ENCODE peak calls at places on chromosomes 2 and 18, in five cellular contexts. J, G, E, R and Y are unnamed samples.

GRCh38 chr2:173496746-173497145 is 142.1 kb downstream of the CDCA7 start:
- DNase-seq in G (no peak), R (no peak), E (peak; percentile 32), J (no peak), Y (no peak)

GRCh38 chr2:173210270-173211196 is 134.9 kb downstream of the MAP3K20 start:
- DNase-seq in R (peak; percentile 57), E (peak; percentile 68), G (peak; percentile 76), J (peak; percentile 93), Y (peak; percentile 59)

GRCh38 chr2:171136024-171136423 is 24.7 kb downstream of the TLK1 start:
- DNase-seq in J (no peak), G (no peak), E (no peak), R (no peak), Y (no peak)

GRCh38 chr2:213015387-213016165 is 135.8 kb downstream of the IKZF2 start:
- DNase-seq in R (no peak), E (no peak), J (no peak), G (no peak), Y (no peak)

GRCh38 chr2:14903709-14904374 is 271.3 kb downstream of the LRATD1 start:
- DNase-seq in R (peak; percentile 66), E (no peak), G (peak; percentile 78), J (peak; percentile 79), Y (peak; percentile 91)

GRCh38 chr2:223654384-223654915 is 52.3 kb upstream of the SCG2 start:
- DNase-seq in G (no peak), J (no peak), R (no peak), E (no peak), Y (no peak)

GRCh38 chr18:32930695-32931301 is 158.0 kb upstream of the KLHL14 start:
- DNase-seq in J (peak; percentile 36), R (no peak), E (no peak), G (peak; percentile 49), Y (no peak)

GRCh38 chr2:201358684-201359083 is 1.5 kb upstream of the FLACC1 start:
- DNase-seq in J (peak; percentile 97), G (no peak), R (no peak), E (no peak), Y (no peak)

GRCh38 chr2:7400628-7401027 is 483.4 kb downstream of the RNF144A start:
- DNase-seq in J (peak; percentile 46), G (no peak), E (no peak), R (no peak), Y (no peak)

GRCh38 chr2:61670591-61671503 is 132.7 kb upstream of the XPO1 start:
- DNase-seq in E (no peak), R (no peak), G (no peak), J (peak; percentile 56), Y (no peak)

GRCh38 chr2:171244466-171244969 is 83.8 kb upstream of the TLK1 start:
- DNase-seq in J (no peak), R (no peak), G (no peak), E (peak; percentile 44), Y (no peak)

GRCh38 chr2:235170536-235171510 is 219.0 kb downstream of the SH3BP4 start:
- DNase-seq in G (peak; percentile 69), E (peak; percentile 41), J (peak; percentile 87), R (no peak), Y (peak; percentile 29)

GRCh38 chr2:166612214-166612613 is 118.2 kb upstream of the SCN7A start:
- DNase-seq in E (no peak), G (no peak), J (no peak), R (no peak), Y (no peak)

GRCh38 chr2:23375448-23375847 is 9.5 kb upstream of the KLHL29 start:
- DNase-seq in G (peak; percentile 34), E (no peak), R (no peak), J (peak; percentile 49), Y (peak; percentile 54)

GRCh38 chr2:208359632-208359986 is 47.0 kb upstream of the PTH2R start:
- DNase-seq in E (no peak), J (no peak), R (no peak), G (no peak), Y (no peak)

GRCh38 chr2:226995625-226996041 is 159.8 kb downstream of the RHBDD1 start:
- DNase-seq in E (no peak), G (no peak), R (no peak), J (peak; percentile 97), Y (no peak)

GRCh38 chr18:4203525-4203924 is 251.6 kb downstream of the DLGAP1 start:
- DNase-seq in G (no peak), E (no peak), J (no peak), R (no peak), Y (no peak)

GRCh38 chr2:180240774-180241173 is 233.7 kb upstream of the CWC22 start:
- DNase-seq in E (no peak), G (no peak), J (peak; percentile 65), R (no peak), Y (no peak)

GRCh38 chr2:12738112-12738485 is 21.4 kb downstream of the TRIB2 start:
- DNase-seq in E (no peak), J (no peak), R (no peak), G (no peak), Y (no peak)

GRCh38 chr2:176432439-176432838 is 163.2 kb downstream of the MTX2 start:
- DNase-seq in G (no peak), R (no peak), J (peak; percentile 56), E (no peak), Y (no peak)

GRCh38 chr18:13611616-13612110 is 114.7 kb downstream of the FAM210A start:
- DNase-seq in E (no peak), G (no peak), R (peak; percentile 79), J (no peak), Y (no peak)

GRCh38 chr2:217142649-217143266 is 282.9 kb upstream of the TNP1 start:
- DNase-seq in G (peak; percentile 41), J (peak; percentile 65), R (peak; percentile 41), E (no peak), Y (peak; percentile 64)

GRCh38 chr2:219627105-219628100 is at the start of gene SLC4A3:
- DNase-seq in E (no peak), G (peak; percentile 86), J (peak; percentile 51), R (no peak), Y (peak; percentile 52)

GRCh38 chr2:61750624-61751023 is 103.2 kb downstream of the FAM161A start:
- DNase-seq in E (peak; percentile 28), J (no peak), R (no peak), G (no peak), Y (no peak)

GRCh38 chr2:85814802-85815550 is 61.2 kb downstream of the ATOH8 start:
- DNase-seq in R (no peak), J (no peak), G (no peak), E (no peak), Y (no peak)

GRCh38 chr2:46876741-46877384 is 38.7 kb downstream of the MCFD2 start:
- DNase-seq in R (peak; percentile 24), G (peak; percentile 14), J (peak; percentile 92), E (peak; percentile 59), Y (peak; percentile 48)

GRCh38 chr2:40466926-40467325 is 15.0 kb upstream of the SLC8A1 start:
- DNase-seq in G (peak; percentile 16), E (no peak), J (no peak), R (no peak), Y (peak; percentile 78)
- H3K36me3 ChIP-seq in G (no peaks in the 10 kb centered on the region), E (no peaks in the 10 kb centered on the region), J (no peaks in the 10 kb centered on the region), R (no peaks in the 10 kb centered on the region), Y (no peaks in the 10 kb centered on the region)

GRCh38 chr2:241237047-241237446 is 48.6 kb downstream of the ANO7 start:
- DNase-seq in G (no peak), J (no peak), R (no peak), E (no peak), Y (no peak)
- H3K36me3 ChIP-seq in G (peaks cover 2% of the 10 kb centered on the region), J (peaks cover 54% of the 10 kb centered on the region), R (peaks cover 98% of the 10 kb centered on the region), E (peaks cover 73% of the 10 kb centered on the region), Y (peaks cover 98% of the 10 kb centered on the region)

GRCh38 chr2:101854877-101855276 is 136.9 kb upstream of the IL1R2 start:
- DNase-seq in G (no peak), E (no peak), J (no peak), R (no peak), Y (no peak)
- H3K36me3 ChIP-seq in G (peaks cover 4% of the 10 kb centered on the region), E (peaks cover 10% of the 10 kb centered on the region), J (peaks cover 59% of the 10 kb centered on the region), R (peaks cover 88% of the 10 kb centered on the region), Y (peaks cover 61% of the 10 kb centered on the region)

GRCh38 chr2:38733300-38733971 is 17.7 kb downstream of the SRSF7 start:
- DNase-seq in R (no peak), J (no peak), E (no peak), G (no peak), Y (peak; percentile 58)
- H3K36me3 ChIP-seq in R (peaks cover 34% of the 10 kb centered on the region), J (peaks cover 11% of the 10 kb centered on the region), E (peaks cover 2% of the 10 kb centered on the region), G (no peaks in the 10 kb centered on the region), Y (peaks cover 61% of the 10 kb centered on the region)

GRCh38 chr2:119311831-119312230 is 54.8 kb downstream of the C2orf76 start:
- DNase-seq in E (no peak), G (no peak), J (no peak), R (no peak), Y (no peak)
- H3K36me3 ChIP-seq in E (no peaks in the 10 kb centered on the region), G (no peaks in the 10 kb centered on the region), J (no peaks in the 10 kb centered on the region), R (no peaks in the 10 kb centered on the region), Y (no peaks in the 10 kb centered on the region)

GRCh38 chr18:76358774-76359173 is 136.3 kb downstream of the ZNF516 start:
- DNase-seq in R (no peak), J (no peak), G (no peak), E (no peak), Y (no peak)

GRCh38 chr18:76364282-76365259 is 130.5 kb downstream of the ZNF516 start:
- DNase-seq in J (no peak), G (no peak), E (no peak), R (no peak), Y (no peak)

GRCh38 chr18:76359909-76360308 is 135.1 kb downstream of the ZNF516 start:
- DNase-seq in G (no peak), J (no peak), R (no peak), E (no peak), Y (no peak)

GRCh38 chr18:76363451-76364120 is 131.5 kb downstream of the ZNF516 start:
- DNase-seq in E (peak; percentile 90), J (no peak), G (no peak), R (no peak), Y (no peak)

DNA sequence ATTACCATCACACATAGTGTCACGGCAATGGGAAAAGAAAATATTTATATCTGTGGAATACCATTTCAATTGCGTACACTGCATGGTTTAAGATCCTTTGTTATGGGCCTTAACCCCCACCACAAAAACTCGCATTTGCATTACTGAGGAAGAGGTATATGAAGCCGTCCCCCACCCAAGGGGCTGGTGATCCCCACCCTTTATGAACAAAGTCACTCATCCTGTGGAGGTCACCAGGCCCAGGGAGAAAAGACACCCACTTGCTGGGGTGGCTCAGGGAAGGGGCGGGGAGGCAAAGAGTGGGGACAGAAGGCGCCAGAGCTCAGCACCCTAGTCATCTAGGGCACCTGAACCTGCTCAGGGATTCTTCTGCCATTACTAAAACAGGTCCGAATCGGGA is 133.8 kb downstream of the ZNF516 start:
- DNase-seq in J (no peak), R (no peak), E (no peak), G (no peak), Y (no peak)
- H3K36me3 ChIP-seq in J (no peaks in the 10 kb centered on the region), R (no peaks in the 10 kb centered on the region), E (peaks cover 7% of the 10 kb centered on the region), G (peaks cover 4% of the 10 kb centered on the region), Y (peaks cover 62% of the 10 kb centered on the region)

DNA sequence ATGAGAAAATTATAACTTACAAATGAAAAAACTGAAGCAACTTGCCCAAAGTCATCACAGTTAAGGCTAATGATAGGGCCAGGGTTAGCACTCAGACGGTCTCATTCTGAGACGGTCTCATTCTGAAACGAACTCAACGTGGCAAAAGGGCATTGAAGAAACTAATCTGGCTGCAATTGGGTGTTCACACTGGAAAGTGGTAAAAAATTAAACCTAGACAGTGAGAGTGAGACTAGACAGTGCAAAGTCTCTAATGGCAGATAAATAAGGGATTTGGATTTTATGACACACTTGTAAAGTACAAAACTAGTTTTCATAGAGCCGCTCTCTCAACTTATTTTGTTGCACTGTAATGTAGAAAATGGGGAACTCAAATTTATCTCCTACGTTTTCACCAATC is 9.2 kb downstream of the LRPPRC start:
- DNase-seq in E (no peak), J (no peak), R (no peak), G (no peak), Y (no peak)
- H3K36me3 ChIP-seq in E (peaks cover 1% of the 10 kb centered on the region), J (peaks cover 34% of the 10 kb centered on the region), R (peaks cover 54% of the 10 kb centered on the region), G (peaks cover 4% of the 10 kb centered on the region), Y (peaks cover 77% of the 10 kb centered on the region)